ENCODE peak calls at places on chromosomes 6 and 20, in five cellular contexts. One of them, this sample, is unnamed. For H3K27me3 and H3K4me1, the result is how much of the 10 kb centered on the place peaks cover.

GRCh38 chr6:34671362-34671761 is 25.2 kb downstream of the ILRUN start:
- DNase-seq in prostate gland: no peak
- DNase-seq in CD8-positive, alpha-beta T cell: no peak
- DNase-seq in heart right ventricle: no peak
- DNase-seq in colonic mucosa: no peak
- DNase-seq in this sample: no peak

GRCh38 chr6:37020426-37021211 is 15.2 kb downstream of the FGD2 start:
- DNase-seq in prostate gland: no peak
- DNase-seq in CD8-positive, alpha-beta T cell: no peak
- DNase-seq in heart right ventricle: no peak
- DNase-seq in colonic mucosa: peak
- DNase-seq in this sample: peak

GRCh38 chr20:58636396-58636982 is 14.6 kb upstream of the STX16 start:
- DNase-seq in prostate gland: no peak
- DNase-seq in CD8-positive, alpha-beta T cell: no peak
- DNase-seq in heart right ventricle: no peak
- DNase-seq in colonic mucosa: no peak
- DNase-seq in this sample: no peak

GRCh38 chr20:6395695-6396094 is 272.9 kb upstream of the FERMT1 start:
- DNase-seq in prostate gland: no peak
- DNase-seq in CD8-positive, alpha-beta T cell: no peak
- DNase-seq in heart right ventricle: no peak
- DNase-seq in colonic mucosa: no peak
- DNase-seq in this sample: no peak

GRCh38 chr20:33983371-33983770 is 10.3 kb upstream of the RALY start:
- DNase-seq in prostate gland: no peak
- DNase-seq in CD8-positive, alpha-beta T cell: no peak
- DNase-seq in heart right ventricle: no peak
- DNase-seq in colonic mucosa: no peak
- DNase-seq in this sample: no peak

GRCh38 chr20:1894471-1894950 is 696 bp upstream of the SIRPA start:
- DNase-seq in prostate gland: peak
- DNase-seq in CD8-positive, alpha-beta T cell: no peak
- DNase-seq in heart right ventricle: no peak
- DNase-seq in colonic mucosa: peak
- DNase-seq in this sample: peak

GRCh38 chr6:62286470-62286843 is 432 bp upstream of the KHDRBS2 start:
- DNase-seq in prostate gland: no peak
- DNase-seq in CD8-positive, alpha-beta T cell: no peak
- DNase-seq in heart right ventricle: no peak
- DNase-seq in colonic mucosa: no peak
- DNase-seq in this sample: no peak

GRCh38 chr6:130885392-130886192 is 58.4 kb downstream of the SMLR1 start:
- DNase-seq in prostate gland: peak
- DNase-seq in CD8-positive, alpha-beta T cell: peak
- DNase-seq in heart right ventricle: peak
- DNase-seq in colonic mucosa: peak
- DNase-seq in this sample: peak

GRCh38 chr20:13819885-13820645 is 35.2 kb downstream of the NDUFAF5 start:
- DNase-seq in prostate gland: peak
- DNase-seq in CD8-positive, alpha-beta T cell: no peak
- DNase-seq in heart right ventricle: peak
- DNase-seq in colonic mucosa: peak
- DNase-seq in this sample: peak

GRCh38 chr20:37867289-37868195 is 35.4 kb upstream of the VSTM2L start:
- DNase-seq in prostate gland: peak
- DNase-seq in CD8-positive, alpha-beta T cell: no peak
- DNase-seq in heart right ventricle: no peak
- DNase-seq in colonic mucosa: no peak
- DNase-seq in this sample: no peak

GRCh38 chr6:52539607-52540006 is 37.3 kb downstream of the TRAM2 start:
- DNase-seq in prostate gland: no peak
- DNase-seq in CD8-positive, alpha-beta T cell: no peak
- DNase-seq in heart right ventricle: no peak
- DNase-seq in colonic mucosa: no peak
- DNase-seq in this sample: no peak

GRCh38 chr6:131116755-131117360 is 18.4 kb upstream of the AKAP7 start:
- DNase-seq in prostate gland: no peak
- DNase-seq in CD8-positive, alpha-beta T cell: no peak
- DNase-seq in heart right ventricle: peak
- DNase-seq in colonic mucosa: peak
- DNase-seq in this sample: peak

GRCh38 chr6:890995-891394 is 198.1 kb upstream of the EXOC2 start:
- DNase-seq in prostate gland: no peak
- DNase-seq in CD8-positive, alpha-beta T cell: no peak
- DNase-seq in heart right ventricle: no peak
- DNase-seq in colonic mucosa: no peak
- DNase-seq in this sample: no peak

DNA sequence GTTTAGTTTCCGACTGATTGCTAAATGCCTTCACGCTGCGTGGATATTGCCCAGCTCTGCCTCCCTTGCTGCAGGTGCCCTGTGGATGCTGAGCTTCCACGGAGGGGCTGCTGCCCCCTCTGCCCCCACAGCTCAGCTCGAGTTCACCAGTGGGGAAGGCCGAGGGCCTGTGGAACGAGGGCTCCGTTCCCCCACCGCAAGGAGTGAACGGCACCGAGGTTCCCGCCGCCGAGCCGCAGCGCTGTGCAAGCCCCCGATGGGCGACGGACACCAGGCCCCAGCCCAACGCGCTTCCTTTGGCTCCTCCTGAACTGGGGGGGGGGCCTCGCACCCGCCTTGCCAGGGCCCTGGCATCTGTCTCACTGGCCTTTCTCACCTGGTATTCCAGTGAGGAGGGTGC is 17.7 kb downstream of the DLL1 start:
- DNase-seq in prostate gland: no peak
- DNase-seq in CD8-positive, alpha-beta T cell: no peak
- DNase-seq in heart right ventricle: no peak
- DNase-seq in colonic mucosa: no peak
- DNase-seq in this sample: no peak
- H3K27me3 ChIP-seq in prostate gland: under half
- H3K27me3 ChIP-seq in CD8-positive, alpha-beta T cell: under half
- H3K27me3 ChIP-seq in heart right ventricle: under half
- H3K27me3 ChIP-seq in colonic mucosa: under half
- H3K27me3 ChIP-seq in this sample: under half

GRCh38 chr20:62920039-62920645 is 6.2 kb downstream of the DIDO1 start:
- DNase-seq in prostate gland: no peak
- DNase-seq in CD8-positive, alpha-beta T cell: no peak
- DNase-seq in heart right ventricle: no peak
- DNase-seq in colonic mucosa: no peak
- DNase-seq in this sample: no peak
- H3K4me1 ChIP-seq in prostate gland: under half
- H3K4me1 ChIP-seq in CD8-positive, alpha-beta T cell: half or more
- H3K4me1 ChIP-seq in heart right ventricle: half or more
- H3K4me1 ChIP-seq in colonic mucosa: half or more
- H3K4me1 ChIP-seq in this sample: under half

GRCh38 chr6:100473182-100473581 is 8.5 kb upstream of the SIM1 start:
- DNase-seq in prostate gland: no peak
- DNase-seq in CD8-positive, alpha-beta T cell: no peak
- DNase-seq in heart right ventricle: no peak
- DNase-seq in colonic mucosa: no peak
- DNase-seq in this sample: no peak
- H3K27me3 ChIP-seq in prostate gland: under half
- H3K27me3 ChIP-seq in CD8-positive, alpha-beta T cell: under half
- H3K27me3 ChIP-seq in heart right ventricle: half or more
- H3K27me3 ChIP-seq in colonic mucosa: under half
- H3K27me3 ChIP-seq in this sample: under half

GRCh38 chr6:12343440-12344162 is 53.4 kb downstream of the EDN1 start:
- DNase-seq in prostate gland: peak
- DNase-seq in CD8-positive, alpha-beta T cell: no peak
- DNase-seq in heart right ventricle: no peak
- DNase-seq in colonic mucosa: peak
- DNase-seq in this sample: peak
- H3K4me1 ChIP-seq in prostate gland: under half
- H3K4me1 ChIP-seq in CD8-positive, alpha-beta T cell: under half
- H3K4me1 ChIP-seq in heart right ventricle: under half
- H3K4me1 ChIP-seq in colonic mucosa: under half
- H3K4me1 ChIP-seq in this sample: under half

GRCh38 chr6:127118505-127119360 is at the start of gene RSPO3:
- DNase-seq in prostate gland: no peak
- DNase-seq in CD8-positive, alpha-beta T cell: no peak
- DNase-seq in heart right ventricle: no peak
- DNase-seq in colonic mucosa: peak
- DNase-seq in this sample: no peak
- H3K27me3 ChIP-seq in prostate gland: under half
- H3K27me3 ChIP-seq in CD8-positive, alpha-beta T cell: under half
- H3K27me3 ChIP-seq in heart right ventricle: half or more
- H3K27me3 ChIP-seq in colonic mucosa: under half
- H3K27me3 ChIP-seq in this sample: under half

DNA sequence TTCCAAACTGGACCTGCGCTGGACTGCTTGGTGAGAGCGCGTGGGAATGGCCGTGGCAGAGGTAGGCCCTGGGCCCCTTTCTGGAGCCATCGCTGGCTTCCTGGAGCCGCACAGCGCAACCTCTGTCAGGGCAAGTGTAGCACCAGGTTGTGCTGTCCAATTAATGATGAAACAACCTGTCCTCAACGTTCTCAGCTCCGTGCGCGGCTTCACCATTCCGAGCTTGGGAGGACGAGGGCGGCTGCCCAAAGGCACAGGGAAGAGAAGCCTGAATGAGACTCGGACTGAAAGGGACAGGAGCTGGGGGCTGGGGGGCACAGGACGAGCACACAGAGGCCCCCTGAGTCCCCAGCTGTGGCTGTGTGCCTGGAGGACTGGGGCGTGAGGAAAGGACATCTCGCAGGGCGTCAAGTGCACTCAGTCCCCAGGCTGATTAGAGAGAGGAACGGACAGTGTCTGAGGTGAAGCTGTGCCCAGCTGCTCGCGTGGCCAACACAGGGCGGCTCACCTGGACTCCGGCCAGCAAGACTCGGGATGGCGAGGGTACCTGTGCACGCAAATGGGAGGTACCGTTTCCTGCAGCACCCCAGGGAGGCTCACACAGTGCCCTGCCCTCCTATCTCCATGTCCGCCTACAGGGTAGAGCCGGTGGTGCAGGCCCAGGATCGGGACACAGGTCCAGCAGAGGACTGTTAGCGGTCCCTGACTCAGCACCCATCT is 403.3 kb downstream of the TAF4 start:
- DNase-seq in prostate gland: no peak
- DNase-seq in CD8-positive, alpha-beta T cell: no peak
- DNase-seq in heart right ventricle: no peak
- DNase-seq in colonic mucosa: no peak
- DNase-seq in this sample: no peak
- H3K4me1 ChIP-seq in prostate gland: under half
- H3K4me1 ChIP-seq in CD8-positive, alpha-beta T cell: under half
- H3K4me1 ChIP-seq in heart right ventricle: under half
- H3K4me1 ChIP-seq in colonic mucosa: under half
- H3K4me1 ChIP-seq in this sample: under half

DNA sequence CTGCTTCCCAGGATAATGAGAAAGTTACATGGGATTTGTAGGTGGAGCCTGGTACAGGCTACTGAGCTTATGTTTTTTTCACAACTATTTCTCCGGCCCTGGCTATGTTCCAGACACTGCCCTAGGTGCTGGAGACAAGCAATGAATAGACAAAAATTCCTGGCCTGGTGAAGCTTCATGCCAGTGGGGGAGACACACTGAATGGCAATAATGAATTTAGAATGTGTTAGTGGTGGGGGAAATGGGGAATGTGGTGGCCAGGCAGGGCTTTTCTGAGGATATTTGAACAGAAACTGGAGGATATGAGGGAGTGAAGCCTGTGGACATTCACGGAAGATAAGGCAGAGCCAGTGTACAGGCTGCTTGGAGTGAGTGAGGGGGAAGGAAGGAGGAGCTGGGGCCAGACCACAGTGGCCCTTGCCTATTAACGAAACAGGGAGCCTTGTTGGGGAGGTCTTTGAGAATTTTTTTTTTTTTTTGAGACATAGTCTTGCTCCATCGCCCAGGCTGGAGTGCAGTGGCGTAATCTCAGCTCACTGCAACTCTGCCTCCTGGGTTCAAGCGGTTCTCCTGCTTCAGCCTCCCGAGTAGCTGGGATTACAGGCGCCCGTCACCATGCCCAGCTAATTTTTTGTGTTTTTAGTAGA is 6.6 kb downstream of the FOXS1 start:
- DNase-seq in prostate gland: no peak
- DNase-seq in CD8-positive, alpha-beta T cell: no peak
- DNase-seq in heart right ventricle: no peak
- DNase-seq in colonic mucosa: no peak
- DNase-seq in this sample: no peak
- H3K27me3 ChIP-seq in prostate gland: under half
- H3K27me3 ChIP-seq in CD8-positive, alpha-beta T cell: under half
- H3K27me3 ChIP-seq in heart right ventricle: under half
- H3K27me3 ChIP-seq in colonic mucosa: under half
- H3K27me3 ChIP-seq in this sample: under half

DNA sequence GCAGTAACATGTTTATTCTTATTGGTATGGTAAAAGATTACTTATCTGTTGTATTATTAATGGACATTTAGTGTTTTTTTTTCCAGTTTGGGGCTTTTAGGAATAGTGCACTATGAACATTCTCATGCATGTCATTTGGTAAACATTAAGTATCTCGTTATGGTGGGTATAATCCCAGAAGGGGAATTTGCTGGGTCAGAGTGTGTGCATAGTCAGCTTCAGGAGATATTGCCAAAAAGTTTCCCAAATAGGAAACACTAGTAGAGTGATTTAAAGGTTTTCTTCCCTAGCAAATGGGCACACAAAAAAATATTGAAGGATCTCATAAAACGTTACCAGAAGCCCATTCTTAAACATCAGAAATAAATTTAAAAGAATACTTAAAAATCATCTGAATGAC is 25.2 kb upstream of the NHSL1 start:
- DNase-seq in prostate gland: no peak
- DNase-seq in CD8-positive, alpha-beta T cell: no peak
- DNase-seq in heart right ventricle: no peak
- DNase-seq in colonic mucosa: no peak
- DNase-seq in this sample: no peak
- H3K4me1 ChIP-seq in prostate gland: under half
- H3K4me1 ChIP-seq in CD8-positive, alpha-beta T cell: under half
- H3K4me1 ChIP-seq in heart right ventricle: half or more
- H3K4me1 ChIP-seq in colonic mucosa: under half
- H3K4me1 ChIP-seq in this sample: under half

GRCh38 chr20:63017076-63017825 is 10.5 kb upstream of the BHLHE23 start:
- DNase-seq in prostate gland: no peak
- DNase-seq in CD8-positive, alpha-beta T cell: no peak
- DNase-seq in heart right ventricle: no peak
- DNase-seq in colonic mucosa: no peak
- DNase-seq in this sample: no peak
- H3K27me3 ChIP-seq in prostate gland: under half
- H3K27me3 ChIP-seq in CD8-positive, alpha-beta T cell: under half
- H3K27me3 ChIP-seq in heart right ventricle: half or more
- H3K27me3 ChIP-seq in colonic mucosa: under half
- H3K27me3 ChIP-seq in this sample: under half

DNA sequence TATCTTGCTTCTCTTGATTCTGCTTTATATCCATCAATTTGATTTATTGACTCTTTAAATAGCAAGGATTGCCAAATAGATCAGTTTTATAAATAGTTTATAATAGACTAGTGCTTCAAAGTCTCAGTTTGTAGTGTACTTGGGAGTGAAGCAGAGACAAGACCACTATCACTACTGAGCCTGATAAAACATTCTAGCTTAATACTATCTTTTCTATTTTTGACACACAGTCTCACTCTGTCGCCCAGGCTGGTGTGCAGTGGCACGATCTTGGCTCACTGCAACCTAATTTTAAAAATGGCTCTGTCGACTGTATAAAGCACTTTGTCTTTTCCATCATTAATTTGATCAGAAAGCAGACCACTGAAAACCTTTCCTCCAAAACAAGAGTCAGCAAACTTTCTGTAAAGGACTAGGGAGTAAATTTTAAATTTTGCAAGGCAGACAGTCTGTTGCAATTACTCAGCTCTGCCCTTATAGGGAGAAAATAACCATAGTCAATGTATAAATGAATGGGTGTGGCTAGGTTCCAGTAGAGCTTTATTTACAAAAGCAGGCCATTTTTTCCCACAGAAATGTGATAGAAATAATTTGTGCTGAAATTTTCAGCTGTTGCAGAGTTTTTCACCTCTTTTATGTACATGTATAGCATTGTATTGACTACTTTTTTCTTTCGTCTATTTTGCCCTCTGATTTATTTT is 7.5 kb downstream of the AMD1 start:
- DNase-seq in prostate gland: no peak
- DNase-seq in CD8-positive, alpha-beta T cell: no peak
- DNase-seq in heart right ventricle: no peak
- DNase-seq in colonic mucosa: no peak
- DNase-seq in this sample: no peak
- H3K4me1 ChIP-seq in prostate gland: under half
- H3K4me1 ChIP-seq in CD8-positive, alpha-beta T cell: half or more
- H3K4me1 ChIP-seq in heart right ventricle: half or more
- H3K4me1 ChIP-seq in colonic mucosa: under half
- H3K4me1 ChIP-seq in this sample: under half

This sample was measured in small intestine.